ENCODE peak calls at places on chromosomes 4 and X, in six cellular contexts. P, D, K, T, Y and V are unnamed samples.

GRCh38 chrX:16786791-16787735 is 797 bp downstream of the TXLNG start:
- DNase-seq in P (peak; percentile 68), D (no peak), K (no peak), T (no peak), Y (peak; percentile 62), V (no peak)

GRCh38 chr4:3440979-3441500 is 728 bp upstream of the HGFAC start:
- DNase-seq in P (no peak), D (no peak), K (no peak), T (no peak), Y (peak; percentile 51), V (peak; percentile 45)

GRCh38 chr4:81807927-81808672 is 336.4 kb upstream of the RASGEF1B start:
- DNase-seq in P (no peak), D (no peak), K (no peak), T (no peak), Y (peak; percentile 65), V (no peak)

GRCh38 chrX:151384807-151385206 is 12.2 kb upstream of the VMA21 start:
- DNase-seq in P (no peak), D (no peak), K (no peak), T (no peak), Y (no peak), V (no peak)

GRCh38 chr4:3315566-3315965 is 22.7 kb downstream of the RGS12 start:
- DNase-seq in P (no peak), D (no peak), K (no peak), T (no peak), Y (no peak), V (no peak)

GRCh38 chrX:79259073-79259689 is 108.0 kb downstream of the ITM2A start:
- DNase-seq in P (no peak), D (no peak), K (no peak), T (peak; percentile 99), Y (no peak), V (no peak)

GRCh38 chr4:152938237-152938969 is 2.3 kb downstream of the FHDC1 start:
- DNase-seq in P (no peak), D (no peak), K (no peak), T (no peak), Y (no peak), V (peak; percentile 21)

GRCh38 chr4:26223160-26223559 is 97.7 kb upstream of the RBPJ start:
- DNase-seq in P (no peak), D (no peak), K (no peak), T (no peak), Y (no peak), V (no peak)

GRCh38 chrX:110569506-110569905 is 210.9 kb downstream of the RTL9 start:
- DNase-seq in P (no peak), D (no peak), K (no peak), T (no peak), Y (no peak), V (no peak)

GRCh38 chr4:183132081-183132480 is 33.0 kb downstream of the WWC2 start:
- DNase-seq in P (no peak), D (no peak), K (no peak), T (no peak), Y (no peak), V (no peak)

GRCh38 chr4:156948133-156948532 is 23.5 kb downstream of the PDGFC start:
- DNase-seq in P (no peak), D (no peak), K (no peak), T (no peak), Y (no peak), V (no peak)

GRCh38 chrX:70426286-70427278 is 3.5 kb downstream of the GDPD2 start:
- DNase-seq in P (no peak), D (no peak), K (no peak), T (no peak), Y (no peak), V (no peak)

GRCh38 chrX:70422886-70423336 is at the start of gene GDPD2:
- DNase-seq in P (peak; percentile 46), D (no peak), K (peak; percentile 61), T (no peak), Y (no peak), V (peak; percentile 7)

GRCh38 chrX:70423937-70424336 is 823 bp downstream of the GDPD2 start:
- DNase-seq in P (no peak), D (no peak), K (no peak), T (no peak), Y (no peak), V (no peak)

GRCh38 chrX:70427360-70427759 is 4.2 kb downstream of the GDPD2 start:
- DNase-seq in P (no peak), D (no peak), K (no peak), T (no peak), Y (no peak), V (no peak)

GRCh38 chrX:70424801-70425200 is 1.7 kb downstream of the GDPD2 start:
- DNase-seq in P (no peak), D (no peak), K (no peak), T (no peak), Y (no peak), V (no peak)
- TF ChIP-seq JUND in P (no peak), D (no peak), K (no peak), T (no peak), Y (no peak), V (no peak)

DNA sequence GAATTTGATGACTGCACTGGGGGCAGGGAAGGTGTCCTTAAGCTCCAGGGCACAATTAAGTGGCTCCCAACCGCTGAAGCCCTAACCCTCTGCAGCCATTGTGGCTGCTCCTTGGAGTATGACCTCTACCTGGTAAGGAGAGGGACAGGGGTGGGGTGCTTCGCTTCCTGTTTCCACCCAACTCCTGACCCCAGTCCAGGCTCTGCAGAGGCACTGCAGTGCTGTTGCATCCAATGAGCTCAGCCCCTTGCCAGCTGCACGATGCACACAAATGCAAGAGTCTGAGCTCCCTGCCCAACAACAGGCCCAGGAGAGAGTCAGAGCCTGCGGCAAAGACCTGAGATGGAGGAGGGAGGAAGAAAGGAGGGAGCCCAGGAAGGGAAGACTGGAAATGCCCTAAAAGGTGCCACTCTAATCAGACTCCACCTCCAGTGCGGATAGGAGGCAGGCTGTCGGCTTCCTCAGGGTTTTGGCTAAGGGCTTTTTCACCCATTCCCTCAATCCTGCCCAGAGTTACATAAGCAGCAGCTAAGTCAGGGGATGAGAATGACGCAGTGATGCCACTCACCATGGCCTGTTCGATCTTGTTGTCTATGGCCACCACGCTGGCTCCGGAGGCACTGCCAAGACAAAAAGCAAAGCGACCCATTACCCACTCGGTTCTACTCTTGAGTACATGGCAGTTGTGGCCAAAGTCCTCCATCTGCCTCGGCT is 60.1 kb downstream of the TSC22D3 start:
- DNase-seq in P (peak; percentile 30), D (no peak), K (no peak), T (no peak), Y (no peak), V (no peak)
- TF ChIP-seq JUND in P (no peak), D (no peak), K (no peak), T (no peak), Y (no peak), V (no peak)

GRCh38 chr4:54588404-54588803 is 69.4 kb upstream of the KIT start:
- DNase-seq in P (no peak), D (no peak), K (no peak), T (no peak), Y (peak; percentile 26), V (no peak)

GRCh38 chr4:54587107-54587506 is 70.7 kb upstream of the KIT start:
- DNase-seq in P (no peak), D (no peak), K (no peak), T (no peak), Y (no peak), V (no peak)

GRCh38 chr4:54587516-54587915 is 70.2 kb upstream of the KIT start:
- DNase-seq in P (no peak), D (no peak), K (no peak), T (no peak), Y (no peak), V (no peak)

GRCh38 chr4:54585321-54586000 is 72.3 kb upstream of the KIT start:
- DNase-seq in P (no peak), D (no peak), K (no peak), T (no peak), Y (peak; percentile 60), V (no peak)

DNA sequence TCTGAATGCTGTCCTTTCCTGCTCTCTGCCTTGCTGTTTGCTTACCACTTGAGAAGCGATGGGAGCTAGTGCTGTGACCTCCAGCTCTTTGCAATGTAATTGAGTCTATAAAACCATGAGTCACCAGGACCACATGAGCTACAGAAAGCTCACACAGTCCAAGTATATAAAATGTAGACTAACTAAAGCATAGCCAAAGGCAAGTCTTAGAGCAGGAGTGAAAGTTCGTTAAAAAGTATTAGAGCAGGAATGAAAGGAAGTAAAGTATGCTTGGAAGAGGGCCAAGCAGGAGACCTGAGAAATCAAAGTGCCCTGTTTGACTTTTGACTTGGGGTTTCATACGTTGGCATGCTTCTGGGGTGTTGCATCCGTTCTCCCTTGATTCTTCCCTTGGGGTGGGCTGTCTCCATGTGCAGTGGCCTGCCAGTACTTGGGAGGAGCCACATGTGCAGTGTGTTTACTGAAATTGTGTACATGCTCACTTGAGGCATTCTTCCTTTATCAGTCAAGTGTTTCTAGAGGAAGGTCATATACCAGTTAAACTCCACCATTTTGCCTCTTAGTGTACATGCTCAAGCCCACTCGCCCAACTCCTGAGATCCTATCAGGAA is 71.3 kb upstream of the KIT start:
- DNase-seq in P (no peak), D (no peak), K (no peak), T (no peak), Y (peak; percentile 28), V (peak; percentile 16)
- TF ChIP-seq JUND in P (no peak), D (no peak), K (no peak), T (no peak), Y (peak; percentile 78), V (no peak)

GRCh38 chr4:139556735-139557505 is 901 bp upstream of the SETD7 start:
- DNase-seq in P (peak; percentile 69), D (no peak), K (no peak), T (no peak), Y (no peak), V (peak; percentile 74)
- TF ChIP-seq JUND in P (no peak), D (no peak), K (no peak), T (no peak), Y (no peak), V (no peak)

DNA sequence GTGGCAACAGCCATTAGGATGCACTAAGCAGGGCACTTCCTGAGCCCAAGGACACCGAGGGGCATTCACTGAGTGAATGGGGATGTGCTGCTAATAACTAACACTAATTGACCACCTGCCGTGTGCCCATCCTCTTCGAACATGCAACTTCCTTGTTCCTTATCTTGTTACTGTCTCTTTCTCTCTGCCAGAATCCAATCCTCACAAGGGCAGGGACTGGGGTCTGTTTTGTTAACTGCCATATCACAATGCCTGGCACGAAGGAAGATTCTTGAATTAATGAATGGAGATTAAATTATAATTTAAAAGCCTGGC is 1.3 kb downstream of the ERAS start:
- DNase-seq in P (no peak), D (no peak), K (no peak), T (no peak), Y (no peak), V (no peak)
- TF ChIP-seq JUND in P (no peak), D (no peak), K (no peak), T (no peak), Y (no peak), V (no peak)

DNA sequence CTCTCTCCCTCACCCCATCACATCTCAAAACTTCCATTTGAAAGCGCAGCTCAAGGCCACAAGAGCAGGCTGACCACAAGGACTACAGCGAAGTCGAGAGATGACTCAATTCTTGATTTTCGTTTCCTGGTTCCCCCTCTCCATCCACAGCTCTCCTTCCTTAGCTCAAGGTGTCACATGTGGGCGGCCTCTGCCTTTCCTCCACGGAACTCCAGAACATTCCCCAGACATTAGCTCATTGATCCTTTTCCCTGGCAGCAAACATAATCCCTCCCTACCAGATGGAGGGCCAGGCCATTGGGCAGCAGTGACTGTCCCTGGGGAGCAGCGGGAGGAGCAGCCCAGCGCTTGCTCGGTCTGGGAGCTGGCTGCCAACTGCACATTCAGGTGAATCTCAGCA is 56.3 kb downstream of the CCDC149 start:
- DNase-seq in P (peak; percentile 7), D (no peak), K (no peak), T (peak; percentile 64), Y (no peak), V (no peak)
- TF ChIP-seq JUND in P (peak; percentile 45), D (no peak), K (no peak), T (no peak), Y (no peak), V (no peak)